ENCODE peak calls at places on chromosome 7, in five cellular contexts. S is PC-3; T is CD8-positive, alpha-beta memory T cell; B is DND-41; K is neuronal stem cell. V is an unnamed sample.

GRCh38 chr7:101884671-101885596 is 67.5 kb downstream of the CUX1 start:
- DNase-seq in K (no peak), S (no peak), T (no peak), B (peak), V (peak)

GRCh38 chr7:107700570-107700969 is 39.9 kb downstream of the SLC26A4 start:
- DNase-seq in S (no peak), B (no peak), T (no peak), K (no peak), V (no peak)

GRCh38 chr7:157513162-157513621 is 176.4 kb downstream of the DNAJB6 start:
- DNase-seq in B (no peak), K (no peak), S (no peak), T (no peak), V (no peak)

GRCh38 chr7:42745357-42746022 is 166.4 kb downstream of the C7orf25 start:
- DNase-seq in S (peak), T (no peak), B (peak), K (no peak), V (peak)

GRCh38 chr7:138608292-138608691 is 92.9 kb downstream of the SVOPL start:
- DNase-seq in B (no peak), K (no peak), S (no peak), T (no peak), V (no peak)

GRCh38 chr7:102146122-102146521 is 140.5 kb upstream of the SH2B2 start:
- DNase-seq in T (no peak), B (no peak), S (no peak), K (no peak), V (no peak)

GRCh38 chr7:88377421-88377820 is 70.7 kb upstream of the STEAP4 start:
- DNase-seq in T (no peak), S (peak), K (peak), B (no peak), V (no peak)

GRCh38 chr7:50812847-50813475 is 30.3 kb upstream of the GRB10 start:
- DNase-seq in T (no peak), K (no peak), S (peak), B (no peak), V (no peak)

GRCh38 chr7:36943591-36944430 is 219.5 kb upstream of the AOAH start:
- DNase-seq in K (no peak), T (no peak), B (no peak), S (no peak), V (no peak)

GRCh38 chr7:76009672-76010600 is 15.5 kb upstream of the TMEM120A start:
- DNase-seq in T (no peak), B (no peak), S (no peak), K (no peak), V (no peak)

GRCh38 chr7:5630670-5631069 is 150.8 kb downstream of the RNF216 start:
- DNase-seq in K (no peak), T (peak), S (no peak), B (no peak), V (no peak)

GRCh38 chr7:22331704-22332103 is 25.2 kb downstream of the RAPGEF5 start:
- DNase-seq in K (no peak), B (no peak), T (no peak), S (no peak), V (no peak)

GRCh38 chr7:142420554-142421362 is 162.9 kb upstream of the PRSS58 start:
- DNase-seq in S (peak), T (no peak), B (peak), K (no peak), V (no peak)

GRCh38 chr7:83791737-83792136 is 142.8 kb upstream of the SEMA3E start:
- DNase-seq in K (no peak), S (peak), B (no peak), T (no peak), V (no peak)

GRCh38 chr7:11702938-11703337 is 129.1 kb downstream of the THSD7A start:
- DNase-seq in B (no peak), K (no peak), S (no peak), T (no peak), V (no peak)

GRCh38 chr7:141354251-141354650 is 197.0 kb upstream of the AGK start:
- DNase-seq in B (no peak), S (peak), K (no peak), T (no peak), V (no peak)

GRCh38 chr7:6106140-6106904 is 75.1 kb downstream of the ANKRD61 start:
- DNase-seq in T (peak), S (peak), K (no peak), B (peak), V (peak)

GRCh38 chr7:132381742-132382472 is 194.4 kb downstream of the PLXNA4 start:
- DNase-seq in S (peak), K (no peak), B (no peak), T (no peak), V (no peak)

GRCh38 chr7:50685445-50686070 is 97.1 kb downstream of the GRB10 start:
- DNase-seq in K (no peak), S (peak), T (no peak), B (no peak), V (no peak)

GRCh38 chr7:157471259-157472125 is 134.7 kb downstream of the DNAJB6 start:
- DNase-seq in K (no peak), B (peak), S (no peak), T (no peak), V (peak)

GRCh38 chr7:79770053-79770452 is 316.6 kb upstream of the MAGI2 start:
- DNase-seq in B (no peak), S (no peak), T (no peak), K (no peak), V (no peak)

GRCh38 chr7:158783595-158783994 is 45.7 kb downstream of the ESYT2 start:
- DNase-seq in K (no peak), B (no peak), S (peak), T (no peak), V (no peak)

GRCh38 chr7:87702326-87702725 is 74.1 kb downstream of the RUNDC3B start:
- DNase-seq in K (no peak), T (no peak), B (no peak), S (peak), V (no peak)

GRCh38 chr7:90261441-90261840 is 16.5 kb downstream of the CFAP69 start:
- DNase-seq in K (no peak), B (no peak), T (no peak), S (no peak), V (no peak)

GRCh38 chr7:35849158-35849831 is 48.4 kb downstream of the SEPTIN7 start:
- DNase-seq in T (no peak), S (no peak), K (no peak), B (no peak), V (no peak)

GRCh38 chr7:155804897-155805825 is 7.1 kb downstream of the SHH start:
- DNase-seq in T (no peak), K (peak), S (peak), B (no peak), V (no peak)

GRCh38 chr7:2632717-2633537 is 1.1 kb downstream of the TTYH3 start:
- DNase-seq in B (peak), K (no peak), T (peak), S (peak), V (peak)

GRCh38 chr7:128104109-128104742 is 73.0 kb upstream of the LRRC4 start:
- DNase-seq in S (no peak), B (no peak), T (no peak), K (no peak), V (no peak)

GRCh38 chr7:24125765-24126164 is 158.2 kb upstream of the NPY start:
- DNase-seq in B (no peak), K (no peak), S (no peak), T (no peak), V (no peak)

GRCh38 chr7:80876894-80877414 is 41.9 kb downstream of the SEMA3C start:
- DNase-seq in T (no peak), B (no peak), K (no peak), S (peak), V (no peak)

GRCh38 chr7:47762207-47762606 is 180.3 kb upstream of the TNS3 start:
- DNase-seq in K (no peak), B (no peak), T (no peak), S (no peak), V (no peak)

DNA sequence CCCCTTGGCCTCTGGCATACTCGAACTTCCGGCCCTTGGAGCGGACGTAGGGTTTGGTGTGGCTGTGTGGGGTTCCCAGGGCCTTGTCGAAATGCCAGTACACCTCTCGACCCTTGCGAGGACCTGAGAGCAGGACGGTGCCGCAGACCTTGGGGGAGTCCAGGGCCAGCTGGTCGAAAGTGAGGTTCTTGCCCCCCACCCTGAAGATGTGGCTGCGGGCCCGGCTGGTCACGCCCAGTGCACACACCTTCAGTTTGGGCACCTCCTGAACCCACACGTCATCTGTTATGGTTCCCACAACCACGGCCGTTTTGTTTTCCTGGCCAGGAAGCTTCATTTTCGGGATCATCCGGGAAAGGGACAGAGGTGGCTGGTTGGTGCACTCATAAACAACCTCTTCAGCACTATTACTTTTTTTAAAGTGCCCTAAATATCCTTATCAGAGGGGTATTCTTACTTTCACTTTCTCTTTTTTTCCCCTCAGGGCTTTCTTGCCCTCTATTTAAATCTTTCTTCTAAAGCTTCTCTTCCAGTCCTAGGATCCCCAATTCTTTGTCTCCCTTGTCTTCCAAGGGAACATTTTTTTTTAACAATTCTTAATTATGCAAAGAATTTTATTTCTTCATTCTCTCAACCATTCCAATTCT is 44.9 kb upstream of the FAM3C start:
- DNase-seq in B (no peak), T (no peak), K (no peak), S (no peak), V (no peak)
- H3K4me3 ChIP-seq in B (no peak), T (no peak), K (no peak), S (no peak), V (peak)

DNA sequence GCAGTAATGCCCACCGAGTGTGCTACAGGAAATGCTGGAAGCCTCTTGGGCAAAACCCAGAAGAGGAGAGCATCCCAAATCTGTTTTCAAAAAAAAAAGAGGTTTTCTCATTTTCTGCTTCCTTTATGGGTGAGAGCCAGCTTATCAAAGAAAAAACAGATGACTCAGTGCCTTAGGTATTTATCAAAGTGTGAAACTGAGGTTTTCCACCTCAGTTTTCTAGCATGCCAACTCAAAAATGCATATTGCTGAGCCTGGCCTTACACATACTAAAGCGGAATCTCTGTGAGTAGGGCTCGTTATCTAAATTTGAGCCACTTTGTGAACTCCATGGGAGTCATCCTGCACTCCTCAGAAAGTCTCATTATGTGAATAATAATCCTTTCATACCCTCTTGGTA is 705.1 kb downstream of the SUGCT start:
- DNase-seq in B (no peak), S (no peak), T (no peak), K (no peak), V (no peak)
- H3K27ac ChIP-seq in B (no peak), S (no peak), T (no peak), K (no peak), V (no peak)

GRCh38 chr7:38296059-38296857 is 22.8 kb upstream of the TARP start:
- DNase-seq in B (no peak), T (no peak), K (no peak), S (no peak), V (no peak)

GRCh38 chr7:38292442-38292841 is 19.0 kb upstream of the TARP start:
- DNase-seq in T (no peak), S (peak), K (no peak), B (no peak), V (no peak)

GRCh38 chr7:38291650-38292049 is 18.2 kb upstream of the TARP start:
- DNase-seq in K (no peak), T (no peak), B (no peak), S (no peak), V (no peak)

GRCh38 chr7:38291117-38291647 is 17.7 kb upstream of the TARP start:
- DNase-seq in S (no peak), B (no peak), T (no peak), K (no peak), V (no peak)

DNA sequence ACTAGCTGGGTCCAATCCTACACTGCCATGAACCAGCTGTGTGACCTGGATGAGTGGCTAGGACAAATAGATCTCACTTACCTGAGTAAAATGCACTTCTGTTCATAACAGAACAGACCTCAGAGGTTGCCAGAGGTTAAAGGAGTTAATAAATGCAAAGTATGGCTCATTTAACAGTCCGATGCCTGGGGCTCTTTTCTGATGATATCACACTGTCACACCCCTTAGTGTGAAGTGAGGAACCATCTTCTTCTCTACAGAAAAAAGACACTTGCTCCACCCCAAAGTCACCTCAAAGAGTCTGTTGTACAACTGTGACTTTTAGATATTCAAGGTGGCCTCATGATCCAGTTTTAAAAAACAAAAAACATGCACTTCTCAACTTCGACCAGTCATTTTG is 21.5 kb upstream of the TARP start:
- DNase-seq in T (no peak), K (no peak), S (no peak), B (no peak), V (no peak)
- H3K4me3 ChIP-seq in T (no peak), K (no peak), S (no peak), B (no peak), V (no peak)

GRCh38 chr7:17233643-17234397 is 64.6 kb upstream of the AHR start:
- DNase-seq in S (peak), K (no peak), B (peak), T (peak), V (peak)

GRCh38 chr7:17230099-17230807 is 68.2 kb upstream of the AHR start:
- DNase-seq in K (no peak), T (no peak), S (no peak), B (no peak), V (no peak)

GRCh38 chr7:17236161-17236560 is 62.3 kb upstream of the AHR start:
- DNase-seq in T (no peak), S (no peak), K (no peak), B (no peak), V (no peak)

GRCh38 chr7:17236603-17237002 is 61.8 kb upstream of the AHR start:
- DNase-seq in B (no peak), T (no peak), K (no peak), S (peak), V (no peak)

DNA sequence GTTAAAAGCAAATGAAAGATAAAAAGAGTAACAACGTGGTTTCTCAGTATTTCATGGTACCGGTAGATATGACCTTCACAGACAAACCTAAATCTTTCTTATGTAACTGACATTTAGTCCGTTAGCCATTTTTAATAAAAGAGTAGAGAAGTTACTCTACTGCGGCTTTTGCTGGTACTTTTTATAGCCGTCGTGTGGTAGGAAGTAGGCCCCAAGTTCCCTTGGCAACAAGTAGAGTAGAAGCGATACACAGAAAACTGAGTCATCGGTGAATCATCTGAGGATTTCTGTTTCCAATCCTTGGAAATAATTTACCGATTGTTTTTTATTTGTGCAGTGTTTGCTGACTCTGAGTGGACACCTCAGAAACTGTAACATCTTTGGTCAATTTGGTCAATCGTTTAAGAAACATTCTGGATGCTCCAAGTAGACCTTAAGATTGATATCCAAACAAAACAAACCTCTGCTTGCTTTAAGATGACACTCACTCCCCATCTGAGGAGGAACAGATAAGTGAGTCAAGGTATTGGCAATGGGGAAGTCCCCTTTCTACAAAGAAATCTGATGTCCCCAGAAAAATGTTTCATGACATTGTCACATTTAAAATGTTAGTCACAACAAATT is 63.9 kb upstream of the AHR start:
- DNase-seq in S (peak), B (peak), T (peak), K (no peak), V (peak)
- H3K27ac ChIP-seq in S (peak), B (peak), T (peak), K (no peak), V (peak)

GRCh38 chr7:91405093-91405492 is 140.9 kb downstream of the FZD1 start:
- DNase-seq in T (no peak), S (no peak), B (no peak), K (no peak), V (no peak)
- H3K4me3 ChIP-seq in T (no peak), S (no peak), B (no peak), K (no peak), V (no peak)

GRCh38 chr7:130957722-130958360 is 223.8 kb upstream of the KLF14 start:
- DNase-seq in B (no peak), T (no peak), K (no peak), S (no peak), V (peak)

GRCh38 chr7:130955560-130955919 is 221.5 kb upstream of the KLF14 start:
- DNase-seq in S (no peak), B (no peak), T (no peak), K (no peak), V (no peak)

GRCh38 chr7:130958846-130959245 is 224.8 kb upstream of the KLF14 start:
- DNase-seq in T (no peak), B (no peak), S (no peak), K (no peak), V (peak)

GRCh38 chr7:130956417-130957139 is 222.6 kb upstream of the KLF14 start:
- DNase-seq in K (no peak), B (no peak), S (no peak), T (no peak), V (no peak)

DNA sequence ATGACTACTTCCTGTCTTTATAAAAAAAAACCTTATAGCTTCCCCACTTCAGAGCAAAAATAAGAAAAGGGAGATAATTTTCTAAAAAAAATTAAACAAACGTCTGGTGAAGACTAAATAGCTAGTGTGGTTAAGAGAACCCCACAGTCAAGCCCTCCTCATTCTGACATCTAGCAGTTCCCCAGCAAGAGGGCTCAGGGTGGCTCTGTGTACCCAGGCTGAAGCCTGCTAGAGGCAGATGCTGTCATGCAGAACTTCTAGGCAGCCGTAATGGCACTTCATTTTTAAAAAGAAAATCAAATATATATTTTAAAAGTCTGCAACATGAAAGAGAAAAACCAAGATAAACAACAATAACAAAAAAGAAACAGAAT is 223.1 kb upstream of the KLF14 start:
- DNase-seq in K (no peak), B (peak), T (peak), S (no peak), V (peak)
- H3K27ac ChIP-seq in K (no peak), B (peak), T (peak), S (no peak), V (peak)

GRCh38 chr7:78489423-78489822 is 690.9 kb downstream of the PHTF2 start:
- DNase-seq in T (no peak), K (no peak), S (no peak), B (no peak), V (no peak)

GRCh38 chr7:78490526-78490925 is 692.0 kb downstream of the PHTF2 start:
- DNase-seq in T (no peak), S (no peak), K (no peak), B (no peak), V (no peak)

GRCh38 chr7:78493383-78493782 is 694.8 kb downstream of the PHTF2 start:
- DNase-seq in B (no peak), S (no peak), T (no peak), K (no peak), V (no peak)

GRCh38 chr7:78489851-78490250 is 691.3 kb downstream of the PHTF2 start:
- DNase-seq in K (no peak), S (no peak), B (no peak), T (no peak), V (no peak)

GRCh38 chr7:78492146-78492545 is 693.6 kb downstream of the PHTF2 start:
- DNase-seq in T (no peak), K (no peak), B (no peak), S (no peak), V (no peak)
- H3K4me3 ChIP-seq in T (no peak), K (no peak), B (no peak), S (no peak), V (no peak)

V was measured in CD4-positive, CD25-positive, alpha-beta regulatory T cell.